ENCODE peak calls at places on chromosomes 12 and 14, in six cellular contexts. W is PC-3, H is endothelial cell of umbilical vein, R is left lung, T is fibroblast of lung, F is esophagus muscularis mucosa. A is an unnamed sample.

GRCh38 chr12:64273527-64274403 is 51.7 kb upstream of the KICS2 start:
- DNase-seq in W (peak), H (peak), R (no peak), T (no peak), F (no peak), A (no peak)

GRCh38 chr14:103546651-103547454 is 15.6 kb downstream of the BAG5 start:
- DNase-seq in W (peak), H (peak), R (peak), T (no peak), F (no peak), A (peak)

GRCh38 chr12:41663487-41664258 is 475.6 kb downstream of the PDZRN4 start:
- DNase-seq in W (peak), H (peak), R (no peak), T (peak), F (no peak), A (no peak)

GRCh38 chr12:1796515-1797010 is 23.8 kb upstream of the LRTM2 start:
- DNase-seq in W (no peak), H (peak), R (no peak), T (no peak), F (no peak), A (no peak)

GRCh38 chr14:93115920-93116675 is at the start of gene ITPK1:
- DNase-seq in W (peak), H (peak), R (peak), T (peak), F (no peak), A (peak)

GRCh38 chr12:111439657-111440151 is 34.0 kb downstream of the SH2B3 start:
- DNase-seq in W (no peak), H (no peak), R (peak), T (no peak), F (no peak), A (no peak)

GRCh38 chr12:49345048-49345839 is 1.4 kb upstream of the DNAJC22 start:
- DNase-seq in W (peak), H (no peak), R (no peak), T (no peak), F (no peak), A (no peak)

GRCh38 chr12:89494411-89495231 is 30.0 kb downstream of the GALNT4 start:
- DNase-seq in W (no peak), H (no peak), R (no peak), T (peak), F (peak), A (no peak)

GRCh38 chr12:111596985-111597730 is 2.0 kb downstream of the ATXN2 start:
- DNase-seq in W (peak), H (peak), R (peak), T (peak), F (no peak), A (no peak)

GRCh38 chr14:35854696-35855270 is 28.6 kb downstream of the BRMS1L start:
- DNase-seq in W (no peak), H (no peak), R (no peak), T (no peak), F (no peak), A (no peak)

GRCh38 chr12:43856932-43857331 is 21.1 kb downstream of the TMEM117 start:
- DNase-seq in W (no peak), H (no peak), R (no peak), T (no peak), F (no peak), A (no peak)

GRCh38 chr14:55324812-55325211 is 53.6 kb downstream of the FBXO34 start:
- DNase-seq in W (no peak), H (no peak), R (no peak), T (no peak), F (no peak), A (no peak)

GRCh38 chr14:63650336-63650952 is 8.8 kb upstream of the WDR89 start:
- DNase-seq in W (no peak), H (no peak), R (peak), T (peak), F (no peak), A (no peak)

GRCh38 chr14:76271371-76271770 is 104.6 kb upstream of the ESRRB start:
- DNase-seq in W (no peak), H (no peak), R (no peak), T (no peak), F (no peak), A (no peak)

GRCh38 chr14:76264384-76264783 is 111.6 kb upstream of the ESRRB start:
- DNase-seq in W (no peak), H (no peak), R (no peak), T (no peak), F (peak), A (no peak)

GRCh38 chr14:76268013-76268376 is 107.9 kb upstream of the ESRRB start:
- DNase-seq in W (no peak), H (no peak), R (no peak), T (no peak), F (no peak), A (no peak)

GRCh38 chr14:76268700-76269099 is 107.2 kb upstream of the ESRRB start:
- DNase-seq in W (no peak), H (no peak), R (no peak), T (no peak), F (no peak), A (no peak)

DNA sequence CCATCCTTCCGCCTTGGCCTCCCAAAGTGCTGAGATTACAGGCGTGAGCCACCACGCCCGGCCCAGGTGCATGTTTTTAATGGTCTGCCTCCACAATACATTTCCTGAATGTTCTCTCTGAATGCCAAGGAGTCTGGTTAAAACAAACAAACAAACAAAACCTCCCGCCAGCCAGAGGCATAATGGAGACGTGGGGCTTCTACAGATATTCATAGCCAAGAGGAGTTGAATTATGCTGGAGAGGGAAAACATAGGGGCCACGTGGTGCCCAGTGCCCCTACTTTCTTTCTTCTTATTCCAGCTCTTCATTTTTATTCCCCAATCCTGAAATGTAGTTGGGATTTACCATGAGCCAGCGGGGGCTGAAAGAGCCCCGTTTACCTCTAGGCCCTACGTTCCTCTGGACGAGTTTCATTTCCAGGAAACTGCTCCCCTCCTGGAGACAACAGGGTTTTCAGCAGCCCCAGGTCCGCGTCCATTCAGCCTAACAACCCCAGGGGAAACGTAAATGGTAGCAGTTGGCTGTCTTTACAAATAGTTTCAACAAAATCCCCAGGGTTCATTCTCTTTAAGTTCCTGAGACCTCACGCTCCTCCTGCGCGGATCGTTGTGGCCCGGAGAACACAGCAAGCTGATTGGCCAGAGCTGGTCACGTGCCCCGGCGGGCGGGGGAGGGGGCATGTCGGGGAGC is 108.5 kb upstream of the ESRRB start:
- DNase-seq in W (no peak), H (peak), R (peak), T (peak), F (no peak), A (no peak)
- TF ChIP-seq CTCF in W (no peak), H (no peak), R (no peak), T (peak), F (peak), A (no peak)

GRCh38 chr14:105849933-105850626 is 323.7 kb downstream of the TMEM121 start:
- DNase-seq in W (no peak), H (no peak), R (no peak), T (no peak), F (no peak), A (no peak)
- TF ChIP-seq CTCF in W (no peak), H (no peak), R (no peak), T (no peak), F (no peak), A (no peak)

GRCh38 chr14:26984318-26985177 is 386.7 kb upstream of the NOVA1 start:
- DNase-seq in W (peak), H (peak), R (peak), T (peak), F (no peak), A (peak)
- TF ChIP-seq CTCF in W (peak), H (peak), R (peak), T (peak), F (peak), A (peak)

DNA sequence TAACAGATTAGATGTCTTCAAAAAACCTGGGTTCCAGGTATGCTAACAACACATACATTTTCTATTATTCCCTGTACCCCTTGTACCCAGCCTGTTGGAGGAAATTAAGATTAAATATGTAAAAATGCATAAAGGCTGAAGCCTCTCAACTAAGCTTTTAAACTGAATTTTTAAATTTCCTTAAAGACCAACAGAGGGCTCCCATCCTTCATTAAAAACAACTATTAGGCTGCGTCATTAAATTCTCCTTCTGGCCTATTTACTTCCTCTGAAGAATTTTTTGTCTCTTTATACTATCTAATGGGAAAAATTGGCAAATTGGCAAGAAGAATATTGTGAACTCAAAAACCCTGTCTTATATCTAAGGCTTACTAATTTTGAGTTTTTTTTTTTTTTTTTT is 21.8 kb downstream of the SENP1 start:
- DNase-seq in W (peak), H (peak), R (no peak), T (peak), F (no peak), A (no peak)
- TF ChIP-seq CTCF in W (peak), H (no peak), R (no peak), T (no peak), F (peak), A (no peak)

DNA sequence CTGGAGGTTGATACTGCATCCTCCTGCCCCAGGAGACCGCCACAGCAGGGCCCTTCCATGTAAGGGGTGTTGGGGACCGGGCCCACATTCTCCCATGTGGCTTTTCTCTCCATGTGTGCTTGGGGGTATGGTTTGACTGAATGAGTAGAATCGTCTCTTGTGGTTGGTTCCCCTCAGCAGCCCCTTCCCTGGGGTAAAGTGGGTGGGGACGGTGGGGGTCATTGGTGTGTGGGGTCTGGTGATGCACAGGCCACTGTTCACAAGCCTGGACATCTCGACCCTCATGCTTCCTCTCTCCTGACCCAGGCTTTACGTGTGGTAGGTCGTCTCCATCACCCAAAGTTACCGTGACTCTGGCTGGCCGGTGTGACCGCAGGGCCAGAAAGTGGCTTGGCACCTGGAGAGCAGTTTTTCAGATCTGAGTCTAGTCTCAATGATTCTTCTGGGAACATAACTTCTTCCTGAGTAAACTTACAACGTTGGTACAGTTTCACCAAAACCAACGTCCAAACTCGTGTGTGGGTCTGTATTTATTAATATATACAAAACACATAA is 17.7 kb downstream of the DCAF4 start:
- DNase-seq in W (no peak), H (no peak), R (peak), T (no peak), F (no peak), A (no peak)
- TF ChIP-seq CTCF in W (no peak), H (no peak), R (no peak), T (no peak), F (no peak), A (no peak)

DNA sequence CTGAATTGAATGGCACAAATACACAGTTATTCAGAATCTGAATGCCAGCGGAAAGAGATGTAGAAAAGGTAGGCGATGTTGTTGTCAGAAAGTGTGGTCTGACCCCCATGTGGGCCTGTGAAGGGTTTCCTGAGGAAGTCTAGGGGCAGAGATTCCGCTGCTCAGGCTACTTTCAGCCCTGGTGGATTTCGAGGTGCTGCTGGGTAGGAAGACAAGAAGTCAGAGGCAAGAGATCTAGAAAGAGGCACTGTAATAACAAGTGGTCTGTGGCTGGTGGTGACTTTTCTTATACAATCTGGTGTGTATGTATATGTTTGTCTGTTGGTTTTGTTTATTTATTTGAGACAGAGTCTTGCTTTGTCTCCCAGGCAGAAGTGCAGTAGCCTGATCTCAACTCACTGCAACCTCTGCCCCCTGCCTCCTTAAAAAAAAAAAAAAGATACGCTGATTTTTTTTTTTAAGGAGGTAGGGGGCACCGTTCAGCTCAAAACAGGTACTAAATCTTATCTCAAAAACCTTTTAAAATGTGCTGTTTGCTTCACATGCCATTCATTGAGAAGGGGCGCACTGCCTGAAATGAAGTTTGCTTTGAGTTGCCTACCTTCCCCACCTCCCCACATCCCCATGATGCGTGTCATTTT is 27.1 kb upstream of the MANSC4 start:
- DNase-seq in W (no peak), H (no peak), R (no peak), T (no peak), F (no peak), A (no peak)
- TF ChIP-seq CTCF in W (peak), H (no peak), R (no peak), T (no peak), F (no peak), A (no peak)

DNA sequence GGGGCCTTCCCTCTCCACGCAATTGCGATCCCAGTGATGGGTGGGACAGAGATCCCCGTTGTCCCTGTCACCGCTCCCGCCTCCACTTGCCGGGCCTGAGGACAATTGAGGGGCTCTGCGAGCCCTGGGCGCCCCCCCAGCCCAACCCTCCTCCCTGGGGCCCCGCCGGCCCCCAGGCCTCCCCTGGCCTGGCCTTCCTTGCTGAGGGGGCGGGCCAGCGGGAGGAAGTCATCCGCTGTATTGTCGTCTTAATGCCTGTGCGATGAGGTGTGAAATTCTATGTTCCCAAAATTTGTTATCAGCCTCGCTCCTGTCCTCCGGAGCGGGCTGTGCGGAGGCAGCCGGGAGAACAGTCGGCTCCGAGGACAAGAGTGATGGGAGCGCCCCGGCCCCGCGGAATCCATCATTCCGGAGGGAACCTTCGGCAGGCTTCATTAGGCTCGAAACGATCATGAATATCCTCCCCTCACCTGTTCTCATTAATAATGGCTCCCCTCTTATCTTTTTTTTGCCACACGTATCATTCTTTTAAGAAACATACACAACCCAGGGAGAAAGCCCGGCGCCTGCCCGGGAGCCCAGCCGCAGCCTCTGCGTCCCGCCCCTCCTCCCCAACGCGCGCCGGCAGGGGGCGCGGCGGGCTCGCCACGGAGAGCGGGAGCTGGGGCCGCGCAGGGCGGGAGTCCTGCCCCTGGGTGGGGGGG is 17.3 kb upstream of the DLK1 start:
- DNase-seq in W (peak), H (peak), R (no peak), T (peak), F (no peak), A (peak)
- TF ChIP-seq CTCF in W (peak), H (peak), R (peak), T (peak), F (peak), A (no peak)

DNA sequence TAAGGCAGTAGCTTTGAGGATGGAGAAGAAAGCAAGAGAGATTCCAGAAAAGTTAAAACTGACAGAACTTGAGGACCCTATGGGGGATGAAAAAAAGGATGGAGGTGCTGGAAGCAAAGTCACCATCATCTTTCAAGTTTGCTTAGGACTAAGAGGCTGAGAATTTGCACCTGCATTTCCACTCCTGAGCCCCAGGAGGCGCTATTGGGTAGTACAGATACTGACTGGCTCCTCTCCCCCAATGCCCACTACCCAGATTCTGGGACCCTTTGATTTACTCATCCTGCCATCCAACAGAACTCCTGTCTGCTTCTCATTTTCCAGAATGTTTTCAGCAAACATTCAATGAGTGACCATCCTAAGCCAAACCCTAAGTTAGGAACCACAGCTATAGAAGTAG is 34.0 kb upstream of the CMKLR1 start:
- DNase-seq in W (peak), H (no peak), R (no peak), T (no peak), F (no peak), A (no peak)
- TF ChIP-seq CTCF in W (peak), H (peak), R (no peak), T (no peak), F (no peak), A (peak)

GRCh38 chr14:104871145-104871655 is 6.1 kb downstream of the CEP170B start:
- DNase-seq in W (no peak), H (no peak), R (no peak), T (no peak), F (no peak), A (no peak)
- TF ChIP-seq CTCF in W (no peak), H (no peak), R (no peak), T (no peak), F (no peak), A (no peak)

GRCh38 chr12:15546102-15546701 is 223.9 kb downstream of the PTPRO start:
- DNase-seq in W (no peak), H (no peak), R (no peak), T (no peak), F (no peak), A (no peak)
- TF ChIP-seq CTCF in W (no peak), H (no peak), R (no peak), T (no peak), F (no peak), A (no peak)

A was measured in mesothelial cell of epicardium.